ENCODE peak calls at places on chromosome 3, in six cellular contexts. W, I, B, V, L and O are unnamed samples.

GRCh38 chr3:70000563-70001081 is 1.1 kb downstream of the SAMMSON start:
- DNase-seq in W (no peak), I (no peak), B (no peak), V (no peak), L (peak; percentile 83), O (no peak)

GRCh38 chr3:58102371-58102750 is 94.1 kb downstream of the FLNB start:
- DNase-seq in W (no peak), I (no peak), B (no peak), V (no peak), L (no peak), O (no peak)

GRCh38 chr3:125357032-125357658 is 18.0 kb downstream of the ZNF148 start:
- DNase-seq in W (peak; percentile 39), I (peak; percentile 38), B (peak; percentile 55), V (peak; percentile 59), L (peak; percentile 44), O (peak; percentile 72)

GRCh38 chr3:71589132-71589531 is 5.6 kb upstream of the FOXP1 start:
- DNase-seq in W (no peak), I (no peak), B (no peak), V (no peak), L (no peak), O (no peak)

GRCh38 chr3:193869221-193870201 is 266.4 kb upstream of the HES1 start:
- DNase-seq in W (no peak), I (no peak), B (peak; percentile 53), V (peak; percentile 57), L (peak; percentile 80), O (peak; percentile 85)

GRCh38 chr3:113405180-113405579 is 36.1 kb downstream of the CFAP44 start:
- DNase-seq in W (no peak), I (no peak), B (no peak), V (no peak), L (peak; percentile 10), O (no peak)

GRCh38 chr3:125434582-125435011 is 59.5 kb upstream of the ZNF148 start:
- DNase-seq in W (no peak), I (no peak), B (no peak), V (no peak), L (no peak), O (no peak)

GRCh38 chr3:114615535-114616064 is 321.8 kb downstream of the TIGIT start:
- DNase-seq in W (peak; percentile 19), I (no peak), B (no peak), V (no peak), L (no peak), O (no peak)

GRCh38 chr3:63096248-63097058 is 181.7 kb upstream of the SYNPR start:
- DNase-seq in W (no peak), I (no peak), B (no peak), V (no peak), L (no peak), O (peak; percentile 73)

GRCh38 chr3:41224120-41224806 is 25.0 kb downstream of the CTNNB1 start:
- DNase-seq in W (no peak), I (no peak), B (no peak), V (no peak), L (peak; percentile 87), O (no peak)

GRCh38 chr3:100833483-100833882 is 124.2 kb downstream of the TFG start:
- DNase-seq in W (peak; percentile 2), I (no peak), B (no peak), V (no peak), L (no peak), O (no peak)

GRCh38 chr3:115692887-115693524 is 69.7 kb downstream of the GAP43 start:
- DNase-seq in W (peak; percentile 82), I (peak; percentile 75), B (peak; percentile 52), V (peak; percentile 75), L (peak; percentile 76), O (peak; percentile 77)

GRCh38 chr3:169430687-169431404 is 232.7 kb downstream of the MECOM start:
- DNase-seq in W (no peak), I (peak; percentile 36), B (no peak), V (peak; percentile 24), L (peak; percentile 48), O (no peak)

GRCh38 chr3:118838871-118839270 is 195.8 kb downstream of the IGSF11 start:
- DNase-seq in W (no peak), I (no peak), B (no peak), V (no peak), L (no peak), O (no peak)
- H3K9me3 ChIP-seq in W (no peaks in the 10 kb centered on the region), I (no peaks in the 10 kb centered on the region), B (peaks cover 55% of the 10 kb centered on the region), V (peaks cover 17% of the 10 kb centered on the region), L (no peaks in the 10 kb centered on the region), O (peaks cover 16% of the 10 kb centered on the region)

DNA sequence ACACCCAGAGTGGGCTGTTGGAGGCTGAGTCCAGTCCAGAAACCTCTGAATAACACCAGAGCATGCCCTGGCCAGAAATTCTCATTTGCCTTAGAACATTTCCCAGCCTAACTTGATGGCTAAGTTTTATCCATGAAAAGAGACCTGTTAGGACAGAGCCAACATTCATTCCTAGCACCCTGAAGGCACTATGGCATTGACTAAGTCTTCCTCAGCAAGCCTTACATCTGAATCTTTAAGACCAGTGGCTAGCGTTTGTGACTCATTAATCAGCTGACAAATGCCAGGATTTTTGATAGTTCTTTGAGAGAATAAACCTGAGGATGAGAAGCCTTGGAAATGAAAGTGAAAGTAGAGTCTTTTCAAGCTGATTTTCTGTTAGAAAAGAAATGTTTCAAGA is 1087.1 kb upstream of the ALCAM start:
- DNase-seq in W (no peak), I (no peak), B (no peak), V (no peak), L (peak; percentile 61), O (no peak)
- H3K9me3 ChIP-seq in W (no peaks in the 10 kb centered on the region), I (no peaks in the 10 kb centered on the region), B (peaks cover 69% of the 10 kb centered on the region), V (peaks cover 13% of the 10 kb centered on the region), L (no peaks in the 10 kb centered on the region), O (peaks cover 4% of the 10 kb centered on the region)

DNA sequence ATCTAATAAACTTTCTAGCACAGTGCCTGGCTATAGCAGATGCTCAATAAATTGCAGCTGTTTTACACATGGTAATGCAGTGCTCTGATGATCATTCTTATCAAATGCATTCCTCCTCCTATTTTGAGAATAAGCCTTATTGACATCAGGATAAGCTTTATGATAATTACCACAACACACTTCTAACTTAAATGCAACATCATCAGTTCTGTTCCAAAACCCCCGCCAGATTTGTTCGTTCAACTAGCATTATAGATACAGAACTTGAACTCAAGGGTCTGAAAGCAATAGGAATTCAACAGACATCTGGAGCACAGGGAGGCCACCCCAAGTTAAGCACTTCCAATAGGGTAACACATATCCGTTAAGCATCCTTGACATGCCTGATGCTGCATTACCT is 684.4 kb upstream of the LMCD1 start:
- DNase-seq in W (no peak), I (no peak), B (no peak), V (no peak), L (no peak), O (no peak)
- H3K9me3 ChIP-seq in W (no peaks in the 10 kb centered on the region), I (no peaks in the 10 kb centered on the region), B (peaks cover 22% of the 10 kb centered on the region), V (no peaks in the 10 kb centered on the region), L (no peaks in the 10 kb centered on the region), O (peaks cover 2% of the 10 kb centered on the region)

DNA sequence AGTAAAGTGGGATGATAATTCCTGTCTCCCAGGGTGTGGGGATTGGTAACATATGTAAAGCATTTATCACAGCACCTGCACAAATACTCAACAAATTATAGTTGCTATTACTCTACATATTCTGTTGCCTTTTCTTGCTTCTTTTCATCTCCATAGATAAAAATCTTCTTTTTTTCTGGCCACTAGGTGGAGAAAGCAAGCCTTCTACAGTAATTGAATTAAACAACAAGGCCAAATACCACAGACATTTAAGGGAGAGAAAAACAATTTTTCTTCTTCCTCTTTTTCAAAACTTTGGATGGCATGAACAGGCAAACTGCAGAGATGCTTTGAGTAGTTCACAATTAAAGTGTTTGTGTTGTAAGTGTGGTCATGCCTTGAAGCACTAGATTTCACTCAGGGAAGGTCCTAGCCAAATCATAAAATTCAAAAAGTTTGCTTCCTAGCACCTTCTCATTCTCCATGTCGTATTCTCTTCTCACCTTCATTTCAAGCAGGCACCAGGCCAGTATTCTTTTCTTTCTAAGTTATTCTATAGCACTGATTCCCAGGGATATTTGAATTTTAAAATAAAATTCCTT is 493.4 kb upstream of the TGFBR2 start:
- DNase-seq in W (peak; percentile 49), I (no peak), B (no peak), V (no peak), L (peak; percentile 76), O (no peak)
- H3K9me3 ChIP-seq in W (no peaks in the 10 kb centered on the region), I (no peaks in the 10 kb centered on the region), B (no peaks in the 10 kb centered on the region), V (no peaks in the 10 kb centered on the region), L (no peaks in the 10 kb centered on the region), O (no peaks in the 10 kb centered on the region)

GRCh38 chr3:149830902-149831301 is 17.9 kb downstream of the RNF13 start:
- DNase-seq in W (no peak), I (no peak), B (no peak), V (no peak), L (no peak), O (no peak)
- H3K9me3 ChIP-seq in W (peaks cover 3% of the 10 kb centered on the region), I (peaks cover 5% of the 10 kb centered on the region), B (peaks cover 45% of the 10 kb centered on the region), V (peaks cover 6% of the 10 kb centered on the region), L (no peaks in the 10 kb centered on the region), O (no peaks in the 10 kb centered on the region)

DNA sequence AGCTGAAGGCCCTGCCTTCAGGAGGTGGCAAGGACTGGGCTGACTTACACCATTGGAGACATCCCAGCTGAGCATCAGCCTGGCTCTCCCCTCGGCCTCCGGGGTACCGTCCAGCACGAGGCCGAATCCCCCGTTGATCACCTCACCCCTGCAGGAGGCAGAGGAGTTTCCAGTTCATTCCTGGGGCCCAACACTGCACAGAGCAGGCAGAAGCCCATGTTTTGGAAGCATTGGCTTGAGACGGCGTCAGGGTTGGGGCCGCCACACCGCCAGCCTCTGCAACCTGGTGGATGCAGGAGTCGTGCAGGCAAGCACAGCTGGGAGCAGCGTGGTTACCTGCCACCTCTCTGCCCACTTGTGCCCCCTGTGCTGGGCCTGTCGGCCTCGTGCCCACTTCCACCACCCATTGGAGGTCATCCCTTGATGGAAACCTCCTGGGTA is 7.7 kb upstream of the ZXDC start:
- DNase-seq in W (no peak), I (no peak), B (no peak), V (no peak), L (no peak), O (no peak)
- H3K9me3 ChIP-seq in W (no peaks in the 10 kb centered on the region), I (no peaks in the 10 kb centered on the region), B (no peaks in the 10 kb centered on the region), V (no peaks in the 10 kb centered on the region), L (no peaks in the 10 kb centered on the region), O (no peaks in the 10 kb centered on the region)

DNA sequence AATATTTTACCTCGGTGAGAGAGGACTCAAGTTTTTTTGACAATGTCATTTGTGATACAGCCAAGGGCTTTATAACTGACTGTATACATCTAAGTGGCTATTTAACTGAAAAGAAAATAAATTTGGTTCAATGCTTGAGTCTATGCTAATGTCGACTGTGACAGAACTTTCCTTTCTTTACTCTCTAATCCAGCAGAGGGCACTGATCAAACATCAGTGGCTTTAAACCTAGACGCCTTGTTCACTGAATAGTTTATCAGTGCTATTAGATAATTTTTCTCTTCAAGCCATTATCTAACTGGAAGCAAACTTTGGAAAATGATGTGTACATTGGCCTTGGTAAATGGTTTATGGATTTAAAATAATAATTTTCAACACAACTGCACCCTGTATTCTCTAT is 285.1 kb downstream of the CHL1 start:
- DNase-seq in W (no peak), I (no peak), B (no peak), V (no peak), L (peak; percentile 3), O (no peak)
- H3K9me3 ChIP-seq in W (no peaks in the 10 kb centered on the region), I (no peaks in the 10 kb centered on the region), B (peaks cover 23% of the 10 kb centered on the region), V (no peaks in the 10 kb centered on the region), L (no peaks in the 10 kb centered on the region), O (no peaks in the 10 kb centered on the region)